ENCODE peak calls at places on chromosomes 3 and 15, in six cellular contexts. B, A, W, J, L and U are unnamed samples.

GRCh38 chr15:100842756-100843730 is 36.6 kb upstream of the ALDH1A3 start:
- DNase-seq in L (no peak), J (no peak), B (no peak), W (no peak), A (peak; percentile 92), U (no peak)

GRCh38 chr3:72335458-72336050 is 512.7 kb downstream of the SHQ1 start:
- DNase-seq in W (no peak), L (no peak), J (no peak), B (no peak), A (no peak), U (no peak)

GRCh38 chr3:68249265-68249664 is 594.9 kb upstream of the SUCLG2 start:
- DNase-seq in W (no peak), B (no peak), J (no peak), A (no peak), L (no peak), U (no peak)

GRCh38 chr15:89066280-89066679 is 22.0 kb upstream of the ABHD2 start:
- DNase-seq in B (no peak), J (no peak), A (no peak), W (no peak), L (no peak), U (no peak)

GRCh38 chr15:96242761-96243160 is 87.7 kb upstream of the NR2F2 start:
- DNase-seq in A (no peak), B (no peak), L (no peak), W (no peak), J (no peak), U (no peak)

GRCh38 chr3:107308716-107309115 is 68.5 kb upstream of the CCDC54 start:
- DNase-seq in A (no peak), L (no peak), W (no peak), B (no peak), J (no peak), U (no peak)

GRCh38 chr3:52094591-52095485 is 38.5 kb upstream of the DUSP7 start:
- DNase-seq in A (no peak), B (no peak), J (no peak), W (no peak), L (no peak), U (no peak)

GRCh38 chr3:126541628-126542339 is 16.9 kb downstream of the C3orf22 start:
- DNase-seq in W (no peak), J (peak; percentile 38), L (no peak), B (no peak), A (no peak), U (peak; percentile 18)

GRCh38 chr3:110069641-110070538 is 732.5 kb upstream of the DPPA4 start:
- DNase-seq in J (no peak), A (peak; percentile 28), L (no peak), B (no peak), W (no peak), U (no peak)

GRCh38 chr3:126267976-126268615 is 87.7 kb upstream of the ALDH1L1 start:
- DNase-seq in L (no peak), A (no peak), J (no peak), B (no peak), W (no peak), U (no peak)